ENCODE peak calls at places on chromosomes 2 and 18, in five cellular contexts. I is SK-N-SH, K is K562, R is HepG2, Y is GM12878. N is an unnamed sample.

GRCh38 chr2:134897932-134898331 is 20.7 kb upstream of the CCNT2 start:
- DNase-seq in Y (no peak), R (no peak), I (peak; percentile 9), K (no peak), N (no peak)

GRCh38 chr2:68385232-68385906 is 20.3 kb downstream of the PLEK start:
- DNase-seq in R (no peak), Y (peak; percentile 95), I (no peak), K (no peak), N (no peak)

GRCh38 chr18:4430836-4431235 is 24.3 kb downstream of the DLGAP1 start:
- DNase-seq in I (no peak), K (no peak), R (no peak), Y (no peak), N (no peak)

GRCh38 chr18:61285777-61286176 is 47.5 kb upstream of the CDH20 start:
- DNase-seq in Y (no peak), K (no peak), I (no peak), R (no peak), N (no peak)

GRCh38 chr18:577606-578005 is 2.6 kb upstream of the CETN1 start:
- DNase-seq in R (peak; percentile 40), Y (no peak), I (no peak), K (no peak), N (no peak)

GRCh38 chr2:223585691-223586090 is 16.5 kb downstream of the SCG2 start:
- DNase-seq in Y (no peak), R (no peak), K (no peak), I (peak; percentile 50), N (peak; percentile 31)

GRCh38 chr2:217953531-217953932 is 49.3 kb downstream of the TNS1 start:
- DNase-seq in K (no peak), R (no peak), Y (no peak), I (no peak), N (no peak)

GRCh38 chr18:75208055-75208835 is 694 bp downstream of the PTGR3 start:
- DNase-seq in K (peak; percentile 47), Y (no peak), I (peak; percentile 75), R (peak; percentile 18), N (peak; percentile 77)

GRCh38 chr2:29613067-29613466 is 308.3 kb downstream of the ALK start:
- DNase-seq in I (no peak), R (no peak), K (no peak), Y (no peak), N (no peak)

GRCh38 chr2:128306081-128306930 is 12.4 kb downstream of the HS6ST1 start:
- DNase-seq in K (peak; percentile 51), I (no peak), R (peak; percentile 95), Y (no peak), N (no peak)
- TF ChIP-seq GABPA in K (no peak), I (no peak), R (peak; percentile 28), Y (no peak), N (no peak)

GRCh38 chr18:28963481-28963880 is 786.6 kb upstream of the CDH2 start:
- DNase-seq in I (no peak), Y (no peak), K (no peak), R (no peak), N (no peak)

GRCh38 chr18:28960146-28960545 is 783.2 kb upstream of the CDH2 start:
- DNase-seq in Y (no peak), R (no peak), I (no peak), K (no peak), N (no peak)

GRCh38 chr18:28961669-28962228 is 784.8 kb upstream of the CDH2 start:
- DNase-seq in K (no peak), I (peak; percentile 14), R (peak; percentile 36), Y (no peak), N (no peak)
- TF ChIP-seq REST in K (no peak), I (no peak), R (no peak), Y (no peak), N (no peak)

GRCh38 chr2:128520787-128521186 is 202.1 kb upstream of the HS6ST1 start:
- DNase-seq in R (no peak), Y (peak; percentile 49), K (no peak), I (no peak), N (no peak)
- TF ChIP-seq POLR2AphosphoS5 in R (no peak), Y (no peak), K (no peak), I (no peak), N (no peak)

GRCh38 chr2:28360066-28360741 is 32.5 kb upstream of the FOSL2 start:
- DNase-seq in K (no peak), Y (no peak), I (no peak), R (no peak), N (peak; percentile 43)

GRCh38 chr2:28361991-28362710 is 30.5 kb upstream of the FOSL2 start:
- DNase-seq in I (no peak), Y (no peak), K (no peak), R (no peak), N (no peak)

GRCh38 chr2:28359222-28360065 is 33.2 kb upstream of the FOSL2 start:
- DNase-seq in R (peak; percentile 69), Y (peak; percentile 57), I (no peak), K (peak; percentile 39), N (peak; percentile 76)

GRCh38 chr2:28358668-28359201 is 33.9 kb upstream of the FOSL2 start:
- DNase-seq in R (no peak), Y (no peak), K (no peak), I (no peak), N (no peak)

GRCh38 chr2:28360742-28361293 is 31.8 kb upstream of the FOSL2 start:
- DNase-seq in K (peak; percentile 69), I (no peak), Y (no peak), R (no peak), N (no peak)
- TF ChIP-seq GABPA in K (no peak), I (no peak), Y (no peak), R (no peak), N (no peak)

GRCh38 chr2:54850171-54851122 is 127.0 kb downstream of the EML6 start:
- DNase-seq in I (no peak), K (no peak), Y (no peak), R (no peak), N (no peak)
- TF ChIP-seq REST in I (no peak), K (no peak), Y (no peak), R (no peak), N (no peak)

GRCh38 chr2:216219866-216220265 is 110.7 kb downstream of the XRCC5 start:
- DNase-seq in R (no peak), I (no peak), K (no peak), Y (no peak), N (no peak)
- TF ChIP-seq POLR2AphosphoS5 in R (no peak), I (no peak), K (no peak), Y (no peak), N (no peak)